ENCODE peak calls at places on chromosomes 12 and 14, in four cellular contexts. One of them, this sample, is unnamed.

GRCh38 chr14:36713960-36714703 is 52.5 kb downstream of the PAX9 start:
- DNase-seq in fibroblast of lung: no peak
- DNase-seq in GM23248: no peak
- DNase-seq in MM.1S: no peak
- DNase-seq in this sample: no peak

GRCh38 chr14:22478247-22478646 is 110.8 kb downstream of the DAD1 start:
- DNase-seq in fibroblast of lung: no peak
- DNase-seq in GM23248: no peak
- DNase-seq in MM.1S: no peak
- DNase-seq in this sample: no peak

GRCh38 chr14:77037338-77037782 is 8.9 kb upstream of the IRF2BPL start:
- DNase-seq in fibroblast of lung: no peak
- DNase-seq in GM23248: no peak
- DNase-seq in MM.1S: no peak
- DNase-seq in this sample: no peak

GRCh38 chr14:102450206-102451063 is 59.1 kb downstream of the ANKRD9 start:
- DNase-seq in fibroblast of lung: no peak
- DNase-seq in GM23248: no peak
- DNase-seq in MM.1S: no peak
- DNase-seq in this sample: no peak

GRCh38 chr14:105530446-105531087 is 4.2 kb downstream of the TMEM121 start:
- DNase-seq in fibroblast of lung: no peak
- DNase-seq in GM23248: no peak
- DNase-seq in MM.1S: no peak
- DNase-seq in this sample: no peak

GRCh38 chr14:103840016-103840415 is 7.4 kb downstream of the PPP1R13B start:
- DNase-seq in fibroblast of lung: no peak
- DNase-seq in GM23248: no peak
- DNase-seq in MM.1S: no peak
- DNase-seq in this sample: no peak

GRCh38 chr12:49568442-49568776 is 467 bp upstream of the MCRS1 start:
- DNase-seq in fibroblast of lung: no peak
- DNase-seq in GM23248: no peak
- DNase-seq in MM.1S: no peak
- DNase-seq in this sample: no peak

GRCh38 chr12:1918875-1919236 is 404 bp upstream of the CACNA2D4 start:
- DNase-seq in fibroblast of lung: no peak
- DNase-seq in GM23248: no peak
- DNase-seq in MM.1S: no peak
- DNase-seq in this sample: no peak

GRCh38 chr12:556498-556897 is 96.8 kb downstream of the B4GALNT3 start:
- DNase-seq in fibroblast of lung: no peak
- DNase-seq in GM23248: no peak
- DNase-seq in MM.1S: no peak
- DNase-seq in this sample: no peak

GRCh38 chr12:88944403-88944802 is 364.1 kb upstream of the KITLG start:
- DNase-seq in fibroblast of lung: peak
- DNase-seq in GM23248: peak
- DNase-seq in MM.1S: peak
- DNase-seq in this sample: no peak

GRCh38 chr12:118164798-118165486 is 29.0 kb downstream of the PEBP1 start:
- DNase-seq in fibroblast of lung: no peak
- DNase-seq in GM23248: peak
- DNase-seq in MM.1S: peak
- DNase-seq in this sample: no peak

GRCh38 chr14:98741523-98741922 is 530.5 kb downstream of the BCL11B start:
- DNase-seq in fibroblast of lung: no peak
- DNase-seq in GM23248: no peak
- DNase-seq in MM.1S: no peak
- DNase-seq in this sample: no peak

GRCh38 chr14:90421001-90421580 is 24.3 kb downstream of the CALM1 start:
- DNase-seq in fibroblast of lung: no peak
- DNase-seq in GM23248: no peak
- DNase-seq in MM.1S: no peak
- DNase-seq in this sample: no peak

GRCh38 chr14:77498120-77498979 is at the start of gene ISM2:
- DNase-seq in fibroblast of lung: peak
- DNase-seq in GM23248: peak
- DNase-seq in MM.1S: peak
- DNase-seq in this sample: no peak

GRCh38 chr12:73421832-73422231 is 1115.8 kb upstream of the ATXN7L3B start:
- DNase-seq in fibroblast of lung: peak
- DNase-seq in GM23248: peak
- DNase-seq in MM.1S: peak
- DNase-seq in this sample: no peak

GRCh38 chr14:67186789-67187188 is 2.5 kb upstream of the GARIN2 start:
- DNase-seq in fibroblast of lung: no peak
- DNase-seq in GM23248: peak
- DNase-seq in MM.1S: peak
- DNase-seq in this sample: no peak

GRCh38 chr14:39228044-39228443 is 5.7 kb upstream of the MIA2 start:
- DNase-seq in fibroblast of lung: no peak
- DNase-seq in GM23248: no peak
- DNase-seq in MM.1S: no peak
- DNase-seq in this sample: no peak

GRCh38 chr12:5456906-5457305 is 25.0 kb downstream of the NTF3 start:
- DNase-seq in fibroblast of lung: peak
- DNase-seq in GM23248: peak
- DNase-seq in MM.1S: no peak
- DNase-seq in this sample: no peak

GRCh38 chr14:100033347-100034052 is 31.7 kb upstream of the EVL start:
- DNase-seq in fibroblast of lung: no peak
- DNase-seq in GM23248: no peak
- DNase-seq in MM.1S: no peak
- DNase-seq in this sample: no peak

GRCh38 chr14:38211258-38211735 is 3.6 kb downstream of the SSTR1 start:
- DNase-seq in fibroblast of lung: no peak
- DNase-seq in GM23248: peak
- DNase-seq in MM.1S: no peak
- DNase-seq in this sample: no peak

GRCh38 chr14:89504602-89505320 is 87.7 kb upstream of the FOXN3 start:
- DNase-seq in fibroblast of lung: peak
- DNase-seq in GM23248: peak
- DNase-seq in MM.1S: no peak
- DNase-seq in this sample: peak

GRCh38 chr12:109114644-109115043 is 1.7 kb upstream of the ACACB start:
- DNase-seq in fibroblast of lung: no peak
- DNase-seq in GM23248: no peak
- DNase-seq in MM.1S: peak
- DNase-seq in this sample: no peak

DNA sequence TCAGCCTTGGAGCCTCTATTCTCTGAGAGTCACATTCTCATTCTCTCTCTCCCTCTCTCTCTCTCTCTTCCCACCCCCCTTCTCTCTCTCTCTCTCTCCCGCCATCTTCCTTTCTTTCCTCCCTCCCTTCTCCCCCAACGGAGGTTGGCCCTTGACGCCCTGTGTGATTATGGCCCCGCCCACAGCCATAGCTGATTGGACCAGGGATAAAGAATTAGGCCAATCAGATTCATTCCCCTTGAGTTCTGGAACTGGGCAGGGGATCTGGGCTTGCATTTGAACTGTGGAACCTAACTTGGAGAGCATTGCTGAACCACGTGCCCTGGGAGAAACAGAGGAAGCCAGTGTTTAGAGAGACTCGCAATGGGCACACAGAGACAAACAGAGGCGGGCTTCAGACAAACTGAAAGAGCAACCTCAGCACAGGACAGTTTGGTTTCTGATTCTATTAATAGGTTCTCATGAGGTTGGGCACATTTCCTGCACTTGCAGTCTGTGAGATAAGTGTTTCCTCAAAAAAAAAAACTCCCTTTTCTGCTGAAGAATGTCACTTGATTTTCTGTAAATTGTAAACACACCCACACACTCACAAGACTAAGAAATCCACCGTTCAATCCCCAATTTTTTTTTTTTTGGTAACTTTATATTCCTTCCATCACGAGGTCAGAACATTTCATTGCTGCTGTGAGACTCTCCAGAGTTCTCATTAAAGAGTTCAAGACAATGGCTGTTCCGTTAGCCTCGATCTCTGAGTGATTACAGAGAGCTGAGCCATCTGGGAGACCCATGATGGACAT is 3.6 kb upstream of the P2RX7 start:
- DNase-seq in fibroblast of lung: peak
- DNase-seq in GM23248: peak
- DNase-seq in MM.1S: peak
- DNase-seq in this sample: no peak
- H2AFZ ChIP-seq in fibroblast of lung: peak
- H2AFZ ChIP-seq in GM23248: peak
- H2AFZ ChIP-seq in MM.1S: peak
- H2AFZ ChIP-seq in this sample: peak

GRCh38 chr12:68932123-68932700 is 759 bp downstream of the CPM start:
- DNase-seq in fibroblast of lung: no peak
- DNase-seq in GM23248: no peak
- DNase-seq in MM.1S: no peak
- DNase-seq in this sample: no peak
- H2AFZ ChIP-seq in fibroblast of lung: peak
- H2AFZ ChIP-seq in GM23248: peak
- H2AFZ ChIP-seq in MM.1S: peak
- H2AFZ ChIP-seq in this sample: peak

GRCh38 chr14:24121210-24121609 is 6.5 kb upstream of the NRL start:
- DNase-seq in fibroblast of lung: no peak
- DNase-seq in GM23248: no peak
- DNase-seq in MM.1S: no peak
- DNase-seq in this sample: no peak

GRCh38 chr14:24119691-24120090 is 4.9 kb upstream of the NRL start:
- DNase-seq in fibroblast of lung: no peak
- DNase-seq in GM23248: no peak
- DNase-seq in MM.1S: no peak
- DNase-seq in this sample: no peak

GRCh38 chr14:24123465-24124417 is 6.7 kb upstream of the FITM1 start:
- DNase-seq in fibroblast of lung: no peak
- DNase-seq in GM23248: no peak
- DNase-seq in MM.1S: no peak
- DNase-seq in this sample: no peak

GRCh38 chr14:24127673-24128072 is 2.8 kb upstream of the FITM1 start:
- DNase-seq in fibroblast of lung: no peak
- DNase-seq in GM23248: no peak
- DNase-seq in MM.1S: no peak
- DNase-seq in this sample: no peak

GRCh38 chr14:24122971-24123370 is 7.5 kb upstream of the FITM1 start:
- DNase-seq in fibroblast of lung: no peak
- DNase-seq in GM23248: no peak
- DNase-seq in MM.1S: no peak
- DNase-seq in this sample: no peak
- H2AFZ ChIP-seq in fibroblast of lung: no peak
- H2AFZ ChIP-seq in GM23248: no peak
- H2AFZ ChIP-seq in MM.1S: no peak
- H2AFZ ChIP-seq in this sample: no peak

DNA sequence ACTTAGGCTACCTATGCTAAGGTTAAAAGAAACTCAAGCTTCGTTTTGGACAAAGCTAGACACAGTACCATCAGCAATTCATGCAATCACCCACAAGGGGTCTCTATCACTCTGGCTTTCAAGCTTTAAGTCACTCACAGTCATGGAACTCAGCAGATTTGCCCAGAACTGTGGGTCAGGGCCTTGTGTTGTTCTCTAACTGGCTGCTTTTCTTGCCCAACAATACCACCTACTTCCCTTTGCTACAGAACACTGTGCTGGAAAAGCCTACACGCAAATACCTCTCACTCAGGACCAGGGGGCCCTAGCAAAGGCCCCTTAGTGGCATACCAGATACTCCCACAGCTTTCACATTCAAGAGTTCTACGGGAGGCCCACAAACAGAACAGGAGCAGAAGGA is 9.1 kb downstream of the NEMP1 start:
- DNase-seq in fibroblast of lung: peak
- DNase-seq in GM23248: peak
- DNase-seq in MM.1S: peak
- DNase-seq in this sample: peak
- H2AFZ ChIP-seq in fibroblast of lung: peak
- H2AFZ ChIP-seq in GM23248: peak
- H2AFZ ChIP-seq in MM.1S: no peak
- H2AFZ ChIP-seq in this sample: no peak

DNA sequence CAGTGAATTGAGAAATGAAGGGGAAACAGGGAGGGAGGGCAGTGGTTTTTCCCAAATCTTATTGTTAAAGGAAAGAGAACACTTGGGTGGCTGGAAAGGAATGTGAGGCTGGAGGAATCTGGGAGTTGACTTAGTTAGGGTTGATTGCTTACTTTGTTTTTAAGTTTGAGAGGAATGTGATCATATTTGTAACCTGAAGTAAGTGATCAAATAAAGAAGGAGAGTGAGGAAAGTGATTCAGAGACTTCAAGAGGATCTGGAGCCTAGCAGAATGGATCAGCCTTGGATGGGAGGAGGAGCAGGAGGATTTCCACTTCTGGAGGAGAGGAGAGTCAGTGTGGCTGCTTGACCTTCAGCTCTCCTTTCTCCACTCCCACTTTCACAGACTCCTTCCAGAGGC is 6.0 kb upstream of the LRP6 start:
- DNase-seq in fibroblast of lung: peak
- DNase-seq in GM23248: peak
- DNase-seq in MM.1S: no peak
- DNase-seq in this sample: no peak
- H2AFZ ChIP-seq in fibroblast of lung: peak
- H2AFZ ChIP-seq in GM23248: peak
- H2AFZ ChIP-seq in MM.1S: no peak
- H2AFZ ChIP-seq in this sample: peak

DNA sequence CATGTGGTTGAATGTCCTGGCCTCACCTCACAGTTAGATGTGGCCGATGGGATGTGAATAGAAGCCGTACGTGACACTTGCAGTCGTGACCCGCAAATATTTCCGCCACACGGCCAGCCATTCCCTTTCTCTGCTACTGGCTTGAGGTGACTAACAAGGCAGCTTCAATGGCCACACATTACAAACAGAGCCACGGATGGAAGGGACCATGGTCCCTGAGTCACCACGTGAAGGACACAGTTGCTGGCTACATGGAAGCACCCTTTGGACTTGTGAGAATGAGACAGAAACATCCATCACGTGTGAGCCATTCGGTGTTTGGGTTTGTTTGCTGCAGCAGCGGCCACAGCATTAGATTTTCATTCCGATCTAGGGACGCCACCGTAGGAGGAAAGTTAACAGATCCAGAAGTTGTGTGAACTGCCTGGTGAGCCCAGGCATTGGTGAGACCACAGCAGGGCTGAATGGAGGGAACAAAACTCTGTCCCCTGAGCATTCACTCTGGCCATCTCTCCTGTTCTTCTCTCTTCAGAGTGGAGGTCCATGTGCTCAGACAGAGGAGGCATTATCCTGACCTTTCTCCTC is 33.5 kb upstream of the ADGRD1 start:
- DNase-seq in fibroblast of lung: no peak
- DNase-seq in GM23248: peak
- DNase-seq in MM.1S: no peak
- DNase-seq in this sample: no peak
- H2AFZ ChIP-seq in fibroblast of lung: no peak
- H2AFZ ChIP-seq in GM23248: peak
- H2AFZ ChIP-seq in MM.1S: no peak
- H2AFZ ChIP-seq in this sample: no peak

This sample was measured in keratinocyte.